ENCODE peak calls at places on chromosome 11, in nine cellular contexts. U is fibroblast of lung, E is IMR-90, Z is bronchial epithelial cell, X is heart left ventricle, S is right lobe of liver, W is body of pancreas, T is ovary, D is HepG2. K is an unnamed sample.

GRCh38 chr11:130223291-130223971 is 63.8 kb downstream of the ST14 start:
- DNase-seq in E (no peak), Z (peak; percentile 7), X (no peak), T (no peak), S (no peak), U (no peak), W (no peak), D (no peak), K (no peak)

GRCh38 chr11:72773291-72773690 is 20.6 kb downstream of the STARD10 start:
- DNase-seq in W (peak; percentile 74), S (no peak), X (peak; percentile 71), T (peak; percentile 74), D (no peak), Z (peak; percentile 87), E (peak; percentile 93), U (peak; percentile 83), K (peak; percentile 39)

GRCh38 chr11:130156108-130157022 is 3.2 kb upstream of the ST14 start:
- DNase-seq in S (no peak), D (no peak), X (no peak), T (no peak), U (no peak), Z (no peak), E (no peak), W (no peak), K (no peak)

GRCh38 chr11:72363112-72363511 is 71.2 kb downstream of the CLPB start:
- DNase-seq in T (no peak), S (no peak), E (no peak), U (no peak), Z (no peak), W (no peak), D (peak; percentile 10), X (no peak), K (no peak)

GRCh38 chr11:119778391-119779194 is 49.6 kb upstream of the NECTIN1 start:
- DNase-seq in X (no peak), T (no peak), Z (no peak), S (peak; percentile 24), E (no peak), D (no peak), U (no peak), W (no peak), K (no peak)

GRCh38 chr11:57214494-57214893 is 22.6 kb downstream of the APLNR start:
- DNase-seq in W (no peak), U (peak; percentile 69), Z (peak; percentile 67), T (no peak), S (no peak), E (peak; percentile 86), X (no peak), D (no peak), K (no peak)

GRCh38 chr11:133815636-133816035 is 29.7 kb downstream of the SPATA19 start:
- DNase-seq in T (no peak), X (no peak), D (no peak), E (no peak), U (no peak), Z (no peak), S (no peak), W (no peak), K (no peak)

GRCh38 chr11:75576445-75577049 is 14.5 kb downstream of the SERPINH1 start:
- DNase-seq in Z (peak; percentile 37), E (peak; percentile 63), W (peak; percentile 59), S (peak; percentile 68), X (no peak), U (peak; percentile 65), D (no peak), T (peak; percentile 56), K (no peak)

GRCh38 chr11:46381046-46381835 is at the start of gene MDK:
- DNase-seq in S (no peak), X (peak; percentile 67), E (no peak), T (peak; percentile 62), W (peak; percentile 46), D (peak; percentile 49), Z (no peak), U (no peak), K (peak; percentile 43)

GRCh38 chr11:42161886-42162285 is 702.4 kb upstream of the LRRC4C start:
- DNase-seq in X (no peak), T (no peak), W (no peak), E (no peak), U (peak; percentile 3), Z (no peak), D (no peak), S (no peak), K (no peak)

GRCh38 chr11:97974798-97975498 is 1045.8 kb upstream of the CNTN5 start:
- DNase-seq in W (no peak), D (no peak), T (no peak), E (no peak), U (no peak), Z (no peak), S (no peak), X (no peak), K (no peak)

GRCh38 chr11:15651782-15652181 is 537.1 kb downstream of the INSC start:
- DNase-seq in S (no peak), Z (no peak), W (no peak), U (peak; percentile 25), T (no peak), X (no peak), D (no peak), E (no peak), K (no peak)

DNA sequence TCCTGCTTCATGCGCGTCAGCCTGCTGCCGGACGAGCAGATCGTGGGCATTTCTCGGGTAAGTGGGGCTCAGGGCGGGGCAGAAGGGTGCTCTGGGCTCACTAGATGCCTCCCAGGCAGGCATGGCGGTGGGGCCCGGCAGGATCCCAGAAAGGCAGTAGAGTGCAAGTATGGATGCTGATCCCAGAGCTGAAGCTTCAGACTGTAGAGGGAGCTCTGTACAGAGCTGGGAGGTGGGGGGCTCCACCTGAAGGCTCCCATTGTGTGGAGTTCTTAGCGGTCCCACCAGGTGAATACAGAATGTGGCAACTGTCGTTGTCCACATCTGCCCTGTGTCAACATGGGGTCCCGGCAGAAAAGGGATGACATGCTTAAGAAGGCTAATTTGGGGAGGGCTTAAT is 16.5 kb upstream of the RHOD start:
- DNase-seq in Z (no peak), X (no peak), U (no peak), T (no peak), S (no peak), E (no peak), W (no peak), D (no peak), K (no peak)
- TF ChIP-seq CTCF in Z (no peak), X (no peak), U (no peak), T (no peak), S (no peak), E (no peak), W (no peak), D (peak; percentile 36), K (no peak)

GRCh38 chr11:60932605-60933346 is 8.5 kb downstream of the TMEM132A start:
- DNase-seq in E (no peak), X (no peak), W (no peak), U (no peak), S (no peak), T (no peak), Z (no peak), D (no peak), K (no peak)
- H3K4me3 ChIP-seq in E (no peak overlapping the region), X (no peak overlapping the region), W (no peak overlapping the region), U (no peak overlapping the region), S (no peak overlapping the region), T (no peak overlapping the region), Z (no peak overlapping the region), D (no peak overlapping the region), K (no peak overlapping the region)

GRCh38 chr11:87038235-87038960 is 664 bp downstream of the TMEM135 start:
- DNase-seq in Z (peak; percentile 4), W (no peak), U (peak; percentile 15), E (no peak), D (no peak), X (no peak), S (no peak), T (no peak), K (no peak)

GRCh38 chr11:87039371-87039770 is 1.6 kb downstream of the TMEM135 start:
- DNase-seq in T (peak; percentile 30), E (peak; percentile 19), D (no peak), Z (no peak), U (peak; percentile 50), W (no peak), X (no peak), S (no peak), K (no peak)

GRCh38 chr11:87035976-87036583 is 1.7 kb upstream of the TMEM135 start:
- DNase-seq in D (no peak), Z (no peak), S (no peak), W (no peak), T (no peak), U (no peak), X (no peak), E (no peak), K (peak; percentile 13)

GRCh38 chr11:87036756-87037449 is 831 bp upstream of the TMEM135 start:
- DNase-seq in U (no peak), S (no peak), W (no peak), X (no peak), Z (peak; percentile 44), T (no peak), E (no peak), D (peak; percentile 76), K (no peak)

DNA sequence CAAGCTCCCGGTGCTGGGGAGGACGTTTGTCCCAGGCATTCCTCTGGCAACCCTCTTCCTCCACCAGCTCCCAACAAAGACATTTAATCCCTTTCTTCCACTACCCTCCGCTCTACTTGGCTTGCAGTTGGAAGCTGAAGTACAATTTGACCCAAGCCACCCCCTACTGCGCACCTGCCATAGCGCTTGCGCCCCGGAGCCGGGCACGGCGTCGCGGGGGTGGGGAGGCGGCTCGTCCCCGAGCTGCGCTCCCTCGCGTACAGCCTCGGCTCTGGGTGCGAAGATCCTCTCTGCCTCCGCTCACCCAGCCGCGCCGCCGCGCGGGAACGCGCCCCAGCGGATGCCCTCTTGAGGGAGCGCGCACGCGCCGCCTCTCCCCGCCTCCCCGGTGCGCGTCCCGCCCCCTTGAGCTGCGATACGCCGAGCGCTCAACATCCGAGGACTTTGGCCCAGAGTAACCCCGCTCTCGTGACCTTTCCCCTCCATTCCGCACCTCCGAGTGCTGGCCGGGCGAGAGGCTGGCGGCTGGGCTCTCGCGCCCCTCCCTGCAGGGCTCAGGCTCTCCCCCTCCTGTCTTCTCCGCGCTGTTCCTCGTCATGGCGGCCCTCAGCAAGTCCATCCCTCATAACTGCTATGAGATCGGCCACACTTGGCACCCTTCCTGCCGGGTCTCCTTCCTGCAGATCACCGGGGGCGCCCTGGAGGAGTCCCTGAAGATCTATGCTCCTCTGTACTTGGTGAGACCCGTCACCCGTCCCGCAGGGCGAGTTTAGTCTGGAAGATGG is at the start of gene TMEM135:
- DNase-seq in E (peak; percentile 83), W (peak; percentile 91), X (peak; percentile 97), D (peak; percentile 94), S (peak; percentile 97), U (peak; percentile 92), T (peak; percentile 93), Z (peak; percentile 87), K (peak; percentile 98)
- TF ChIP-seq CTCF in E (no peak), W (no peak), X (peak; percentile 38), D (peak; percentile 60), S (no peak), U (no peak), T (no peak), Z (peak; percentile 2), K (peak; percentile 15)

DNA sequence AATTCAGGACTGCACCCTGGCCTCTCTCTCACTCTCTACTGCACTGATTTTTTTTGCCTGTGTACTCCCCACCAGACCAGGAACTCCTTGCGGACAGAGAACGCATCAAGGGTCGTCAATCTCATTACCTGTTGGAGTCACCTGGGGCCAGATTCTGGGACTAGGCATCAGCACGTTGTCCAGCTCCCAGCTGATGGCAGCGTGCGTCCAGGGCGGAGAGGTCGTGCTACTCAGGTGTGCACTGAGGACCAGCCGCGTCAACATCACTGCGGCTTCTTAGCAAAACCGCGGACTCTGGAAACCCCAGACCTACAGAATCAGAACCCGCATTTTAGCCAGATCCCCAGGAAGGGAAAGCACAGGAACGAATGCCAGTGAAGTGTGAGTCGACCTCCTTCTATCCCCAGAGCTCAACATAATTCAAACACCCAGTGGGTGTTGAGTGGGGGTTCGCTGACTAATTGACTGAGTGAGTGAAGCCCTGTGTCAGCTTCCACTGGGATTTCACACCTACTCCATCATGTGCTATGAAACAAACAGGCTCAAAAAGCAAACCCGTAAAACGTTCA is 13.2 kb downstream of the KCNJ5 start:
- DNase-seq in D (no peak), E (no peak), W (no peak), X (no peak), S (no peak), U (no peak), Z (no peak), T (no peak), K (no peak)
- H3K4me3 ChIP-seq in D (no peak overlapping the region), E (no peak overlapping the region), W (no peak overlapping the region), X (no peak overlapping the region), S (no peak overlapping the region), U (no peak overlapping the region), Z (no peak overlapping the region), T (no peak overlapping the region), K (no peak overlapping the region)

K was measured in WERI-Rb-1.